ENCODE peak calls at places on chromosomes 7 and 10, in eight cellular contexts. Y is aorta; Q is gastrocnemius medialis; H is lower lobe of right lung; Z is CD8-positive, alpha-beta T cell; M is lung; B is CD8-positive, alpha-beta memory T cell; L is left ventricle myocardium inferior. C is an unnamed sample. For H3K4me1, the result is how much of the 10 kb centered on the place peaks cover.

GRCh38 chr7:80335473-80336232 is 176.2 kb downstream of the GNAT3 start:
- DNase-seq in Y (no peak), Q (no peak), B (no peak), M (no peak), H (no peak), L (no peak), Z (no peak), C (no peak)

GRCh38 chr10:112332509-112333228 is 41.2 kb upstream of the ACSL5 start:
- DNase-seq in Y (no peak), M (peak), H (peak), Q (no peak), B (no peak), Z (no peak), L (no peak), C (no peak)

GRCh38 chr10:24350111-24350921 is 141.4 kb downstream of the KIAA1217 start:
- DNase-seq in M (no peak), H (no peak), Q (no peak), L (no peak), B (no peak), Z (no peak), Y (no peak), C (no peak)

GRCh38 chr7:78463039-78463438 is 664.5 kb downstream of the PHTF2 start:
- DNase-seq in Y (no peak), Q (no peak), H (no peak), Z (no peak), M (no peak), L (no peak), B (no peak), C (no peak)

GRCh38 chr7:31133497-31133896 is 81.4 kb downstream of the ADCYAP1R1 start:
- DNase-seq in M (no peak), L (no peak), Q (no peak), Z (no peak), H (no peak), B (no peak), Y (no peak), C (no peak)

GRCh38 chr7:128201067-128201689 is 39.9 kb upstream of the LEP start:
- DNase-seq in Y (no peak), Q (no peak), Z (no peak), H (no peak), L (no peak), B (no peak), M (no peak), C (no peak)

GRCh38 chr10:78341953-78342614 is 308.4 kb downstream of the RPS24 start:
- DNase-seq in Q (no peak), L (no peak), H (no peak), Y (no peak), M (no peak), Z (no peak), B (no peak), C (no peak)

GRCh38 chr7:55481126-55481525 is 91.2 kb downstream of the VOPP1 start:
- DNase-seq in Y (no peak), L (no peak), Z (no peak), M (no peak), H (no peak), B (no peak), Q (no peak), C (no peak)

GRCh38 chr10:30436200-30436599 is 2.2 kb downstream of the MAP3K8 start:
- DNase-seq in Y (peak), L (no peak), Z (no peak), M (peak), H (no peak), B (no peak), Q (no peak), C (no peak)

GRCh38 chr7:151251926-151252835 is 3.7 kb upstream of the SMARCD3 start:
- DNase-seq in Q (no peak), B (no peak), Z (no peak), M (peak), H (peak), L (peak), Y (peak), C (no peak)

GRCh38 chr7:72462311-72462710 is 50.2 kb upstream of the CALN1 start:
- DNase-seq in Q (no peak), L (no peak), Z (no peak), M (no peak), Y (no peak), B (no peak), H (no peak), C (no peak)

GRCh38 chr10:30027057-30028005 is 32.1 kb downstream of the JCAD start:
- DNase-seq in Z (peak), M (peak), B (peak), H (peak), L (peak), Q (no peak), Y (peak), C (peak)

GRCh38 chr7:16918288-16918895 is 36.6 kb upstream of the AGR3 start:
- DNase-seq in M (no peak), B (no peak), Y (no peak), L (no peak), H (no peak), Z (no peak), Q (no peak), C (peak)

GRCh38 chr10:128068398-128069285 is 57.6 kb downstream of the MKI67 start:
- DNase-seq in B (no peak), Q (no peak), L (no peak), M (no peak), Z (no peak), Y (peak), H (no peak), C (peak)

GRCh38 chr7:111312966-111313365 is 222.0 kb downstream of the LRRN3 start:
- DNase-seq in Q (no peak), Y (no peak), H (no peak), B (no peak), L (no peak), Z (no peak), M (no peak), C (peak)

GRCh38 chr7:55488804-55489340 is 83.4 kb downstream of the VOPP1 start:
- DNase-seq in B (no peak), M (no peak), Q (no peak), Y (no peak), L (no peak), Z (no peak), H (no peak), C (no peak)

GRCh38 chr7:77866791-77867190 is 68.2 kb downstream of the PHTF2 start:
- DNase-seq in M (no peak), Y (no peak), Z (no peak), B (no peak), Q (no peak), L (no peak), H (no peak), C (no peak)

GRCh38 chr7:15341811-15342210 is 220.0 kb downstream of the AGMO start:
- DNase-seq in H (no peak), Y (no peak), Q (no peak), B (no peak), L (no peak), Z (no peak), M (no peak), C (no peak)

GRCh38 chr7:3588341-3588740 is 287.3 kb downstream of the SDK1 start:
- DNase-seq in H (no peak), Q (no peak), Y (no peak), L (no peak), M (no peak), Z (no peak), B (no peak), C (no peak)

GRCh38 chr7:22726345-22726848 is 603 bp upstream of the IL6 start:
- DNase-seq in H (peak), Z (no peak), B (peak), L (no peak), Y (peak), M (peak), Q (peak), C (peak)

GRCh38 chr7:28983396-28984190 is 25.5 kb upstream of the TRIL start:
- DNase-seq in H (no peak), B (no peak), L (no peak), Z (no peak), M (no peak), Y (no peak), Q (no peak), C (no peak)

GRCh38 chr10:12534824-12535223 is 185.5 kb downstream of the CAMK1D start:
- DNase-seq in Y (no peak), Z (no peak), Q (peak), B (no peak), H (no peak), L (no peak), M (no peak), C (no peak)

GRCh38 chr10:130578532-130579289 is 442.5 kb downstream of the GLRX3 start:
- DNase-seq in Z (no peak), H (no peak), L (no peak), Y (no peak), M (no peak), Q (no peak), B (no peak), C (no peak)

GRCh38 chr7:47088329-47089067 is 493.4 kb downstream of the TNS3 start:
- DNase-seq in Y (peak), Q (peak), M (peak), Z (no peak), H (peak), L (peak), B (peak), C (peak)

GRCh38 chr7:85038466-85038865 is 148.4 kb downstream of the SEMA3D start:
- DNase-seq in M (no peak), L (no peak), Y (no peak), Q (no peak), B (no peak), H (no peak), Z (no peak), C (no peak)

GRCh38 chr10:84948644-84949043 is 620.3 kb downstream of the CCSER2 start:
- DNase-seq in Y (no peak), B (no peak), L (no peak), Z (no peak), M (no peak), H (no peak), Q (no peak), C (no peak)

GRCh38 chr7:32039000-32039756 is 31.0 kb downstream of the PDE1C start:
- DNase-seq in M (no peak), L (no peak), B (no peak), Z (no peak), H (no peak), Y (no peak), Q (no peak), C (no peak)

GRCh38 chr10:22435650-22436049 is 90.4 kb downstream of the SPAG6 start:
- DNase-seq in Z (no peak), L (no peak), Y (peak), Q (no peak), M (no peak), B (no peak), H (no peak), C (no peak)

GRCh38 chr7:101518348-101518747 is 110.7 kb downstream of the MYL10 start:
- DNase-seq in Q (no peak), M (no peak), Y (no peak), H (no peak), L (no peak), Z (no peak), B (no peak), C (no peak)

GRCh38 chr10:29471483-29471859 is 163.3 kb downstream of the SVIL start:
- DNase-seq in H (no peak), Y (no peak), B (no peak), L (no peak), Z (no peak), Q (no peak), M (no peak), C (no peak)

GRCh38 chr10:13993169-13993568 is 337.6 kb downstream of the FRMD4A start:
- DNase-seq in H (no peak), Z (no peak), M (no peak), Q (peak), Y (no peak), L (no peak), B (no peak), C (no peak)

GRCh38 chr7:132261296-132261695 is 315.0 kb downstream of the PLXNA4 start:
- DNase-seq in H (no peak), B (no peak), M (no peak), Y (no peak), L (no peak), Z (no peak), Q (no peak), C (no peak)
- H3K4me3 ChIP-seq in H (no peak), B (no peak), M (no peak), Y (no peak), L (no peak), Z (no peak), Q (no peak), C (no peak)

GRCh38 chr10:43401627-43402026 is 7.4 kb downstream of the HNRNPF start:
- DNase-seq in Y (no peak), H (no peak), M (no peak), Z (no peak), B (no peak), L (no peak), Q (no peak), C (no peak)
- H3K4me1 ChIP-seq in Y (under half), H (half or more), M (under half), Z (half or more), B (half or more), L (half or more), Q (half or more), C (half or more)

GRCh38 chr7:25861704-25862253 is 290.2 kb upstream of the NFE2L3 start:
- DNase-seq in L (no peak), B (no peak), Q (no peak), Z (no peak), M (no peak), H (no peak), Y (no peak), C (no peak)
- H3K4me3 ChIP-seq in L (peak), B (peak), Q (peak), Z (no peak), M (no peak), H (no peak), Y (no peak), C (peak)

DNA sequence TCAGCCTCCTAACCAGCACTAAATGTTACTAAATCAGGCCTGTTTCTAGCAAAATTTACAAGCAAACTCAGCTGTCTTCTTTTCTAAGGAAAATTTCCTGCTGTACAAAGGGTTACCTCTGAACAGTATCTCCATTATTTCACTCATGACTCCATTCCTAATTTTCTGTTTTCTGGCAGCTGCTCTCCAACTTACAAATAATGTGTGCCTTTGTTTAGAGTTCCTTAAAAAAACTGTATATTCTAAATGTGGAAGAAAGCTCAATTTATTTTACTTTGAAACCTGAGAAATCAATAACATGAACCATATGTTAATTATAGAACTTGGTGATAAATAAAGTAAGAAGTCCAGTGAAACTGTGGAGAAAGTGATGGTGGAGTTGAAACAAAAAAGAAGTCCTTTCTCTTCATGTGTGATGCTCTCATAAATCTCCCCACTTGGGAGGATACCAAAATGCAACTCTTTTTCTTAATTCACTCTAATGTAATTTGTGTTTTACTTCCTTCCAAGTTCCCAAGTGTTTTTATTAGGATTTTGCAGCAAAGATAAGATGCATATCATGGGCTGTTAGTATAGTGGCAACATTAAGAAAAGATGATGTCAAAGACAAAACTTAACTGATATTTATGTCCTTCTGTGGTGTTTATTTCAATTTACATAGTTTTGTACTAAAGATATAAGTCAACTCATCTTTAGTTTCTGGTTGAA is 74.8 kb downstream of the CDK6 start:
- DNase-seq in L (no peak), Y (no peak), Z (no peak), B (no peak), Q (no peak), H (no peak), M (no peak), C (no peak)
- H3K4me1 ChIP-seq in L (under half), Y (under half), Z (under half), B (under half), Q (under half), H (under half), M (under half), C (under half)

GRCh38 chr7:121875203-121875602 is 2.2 kb downstream of the PTPRZ1 start:
- DNase-seq in Z (no peak), Q (no peak), Y (no peak), L (no peak), M (no peak), H (no peak), B (no peak), C (no peak)

GRCh38 chr7:121873795-121874194 is 834 bp downstream of the PTPRZ1 start:
- DNase-seq in H (no peak), M (no peak), Q (no peak), B (no peak), Z (no peak), Y (no peak), L (no peak), C (no peak)

GRCh38 chr7:121872831-121873764 is at the start of gene PTPRZ1:
- DNase-seq in Q (no peak), Y (peak), L (no peak), H (peak), B (no peak), M (no peak), Z (no peak), C (no peak)
- H3K4me3 ChIP-seq in Q (peak), Y (peak), L (peak), H (peak), B (no peak), M (peak), Z (no peak), C (no peak)

DNA sequence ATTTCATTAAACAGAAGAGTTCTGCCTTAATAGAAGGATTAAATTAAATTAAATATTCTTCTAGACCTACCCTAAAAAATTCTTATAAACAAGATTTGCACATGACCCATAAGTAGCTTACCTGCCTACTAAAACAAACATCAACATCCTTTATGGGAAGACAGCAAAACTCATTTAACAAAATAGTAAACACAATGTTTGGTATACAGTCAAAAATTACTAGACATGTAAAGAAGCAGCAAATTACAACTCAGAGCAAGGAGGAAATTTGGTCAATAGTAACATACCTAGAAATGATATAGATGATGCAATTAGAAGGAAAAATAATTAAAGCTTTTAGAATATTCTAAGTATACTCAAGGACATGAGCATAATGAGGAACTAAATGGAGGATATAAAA is 27.9 kb downstream of the CCDC172 start:
- DNase-seq in B (no peak), M (no peak), Q (no peak), L (no peak), Y (no peak), Z (no peak), H (no peak), C (no peak)
- H3K4me1 ChIP-seq in B (under half), M (under half), Q (under half), L (under half), Y (under half), Z (under half), H (under half), C (under half)

GRCh38 chr7:68734431-68734830 is 863.8 kb upstream of the AUTS2 start:
- DNase-seq in Q (no peak), B (no peak), H (no peak), L (no peak), Z (no peak), M (no peak), Y (no peak), C (no peak)
- H3K4me3 ChIP-seq in Q (no peak), B (no peak), H (no peak), L (no peak), Z (no peak), M (no peak), Y (no peak), C (no peak)

C was measured in OCI-LY7.